ENCODE peak calls at places on chromosomes 2 and 18, in five cellular contexts. One of them, this sample, is unnamed. For H3K9me2, the result is how much of the 10 kb centered on the place peaks cover.

GRCh38 chr2:11892041-11892440 is 145.6 kb downstream of the LPIN1 start:
- DNase-seq in Karpas-422: no peak
- DNase-seq in GM23248: no peak
- DNase-seq in MM.1S: no peak
- DNase-seq in hepatocyte: no peak
- DNase-seq in this sample: no peak

GRCh38 chr2:169472249-169472648 is 7.0 kb upstream of the BBS5 start:
- DNase-seq in Karpas-422: no peak
- DNase-seq in GM23248: peak
- DNase-seq in MM.1S: no peak
- DNase-seq in hepatocyte: no peak
- DNase-seq in this sample: no peak

GRCh38 chr2:15971351-15971750 is 31.0 kb downstream of the MYCN start:
- DNase-seq in Karpas-422: no peak
- DNase-seq in GM23248: no peak
- DNase-seq in MM.1S: no peak
- DNase-seq in hepatocyte: no peak
- DNase-seq in this sample: no peak

GRCh38 chr2:38037325-38037724 is 38.6 kb downstream of the CYP1B1 start:
- DNase-seq in Karpas-422: no peak
- DNase-seq in GM23248: peak
- DNase-seq in MM.1S: no peak
- DNase-seq in hepatocyte: no peak
- DNase-seq in this sample: no peak

GRCh38 chr2:224271854-224272620 is 129.9 kb downstream of the FAM124B start:
- DNase-seq in Karpas-422: no peak
- DNase-seq in GM23248: no peak
- DNase-seq in MM.1S: no peak
- DNase-seq in hepatocyte: peak
- DNase-seq in this sample: no peak

GRCh38 chr2:69973335-69973735 is 11.9 kb upstream of the ASPRV1 start:
- DNase-seq in Karpas-422: no peak
- DNase-seq in GM23248: peak
- DNase-seq in MM.1S: no peak
- DNase-seq in hepatocyte: no peak
- DNase-seq in this sample: no peak

GRCh38 chr2:1900736-1901135 is 156.4 kb upstream of the PXDN start:
- DNase-seq in Karpas-422: no peak
- DNase-seq in GM23248: no peak
- DNase-seq in MM.1S: no peak
- DNase-seq in hepatocyte: no peak
- DNase-seq in this sample: no peak

GRCh38 chr2:83584674-83585073 is 874.4 kb downstream of the SUCLG1 start:
- DNase-seq in Karpas-422: no peak
- DNase-seq in GM23248: peak
- DNase-seq in MM.1S: no peak
- DNase-seq in hepatocyte: no peak
- DNase-seq in this sample: no peak

GRCh38 chr2:28545590-28546195 is 49.8 kb downstream of the PLB1 start:
- DNase-seq in Karpas-422: no peak
- DNase-seq in GM23248: no peak
- DNase-seq in MM.1S: peak
- DNase-seq in hepatocyte: no peak
- DNase-seq in this sample: no peak

GRCh38 chr2:234677758-234678538 is 181.1 kb upstream of the ARL4C start:
- DNase-seq in Karpas-422: no peak
- DNase-seq in GM23248: peak
- DNase-seq in MM.1S: no peak
- DNase-seq in hepatocyte: no peak
- DNase-seq in this sample: peak

GRCh38 chr18:43830905-43831304 is 553.6 kb upstream of the SYT4 start:
- DNase-seq in Karpas-422: no peak
- DNase-seq in GM23248: peak
- DNase-seq in MM.1S: no peak
- DNase-seq in hepatocyte: peak
- DNase-seq in this sample: no peak

GRCh38 chr2:11539317-11540147 is 5.7 kb downstream of the GREB1 start:
- DNase-seq in Karpas-422: no peak
- DNase-seq in GM23248: no peak
- DNase-seq in MM.1S: no peak
- DNase-seq in hepatocyte: no peak
- DNase-seq in this sample: no peak

GRCh38 chr2:70987386-70987785 is 7.3 kb downstream of the TEX261 start:
- DNase-seq in Karpas-422: no peak
- DNase-seq in GM23248: no peak
- DNase-seq in MM.1S: no peak
- DNase-seq in hepatocyte: no peak
- DNase-seq in this sample: no peak

GRCh38 chr2:73243884-73244570 is 9.9 kb downstream of the CCT7 start:
- DNase-seq in Karpas-422: no peak
- DNase-seq in GM23248: peak
- DNase-seq in MM.1S: no peak
- DNase-seq in hepatocyte: no peak
- DNase-seq in this sample: peak

GRCh38 chr2:47205576-47206141 is 50.6 kb upstream of the STPG4 start:
- DNase-seq in Karpas-422: no peak
- DNase-seq in GM23248: peak
- DNase-seq in MM.1S: no peak
- DNase-seq in hepatocyte: peak
- DNase-seq in this sample: no peak

GRCh38 chr2:23561088-23561487 is 176.1 kb downstream of the KLHL29 start:
- DNase-seq in Karpas-422: no peak
- DNase-seq in GM23248: peak
- DNase-seq in MM.1S: no peak
- DNase-seq in hepatocyte: no peak
- DNase-seq in this sample: no peak

GRCh38 chr2:29042581-29043075 is 31.7 kb downstream of the PCARE start:
- DNase-seq in Karpas-422: no peak
- DNase-seq in GM23248: no peak
- DNase-seq in MM.1S: no peak
- DNase-seq in hepatocyte: no peak
- DNase-seq in this sample: no peak

GRCh38 chr18:49249523-49249922 is 210.9 kb downstream of the DYM start:
- DNase-seq in Karpas-422: no peak
- DNase-seq in GM23248: peak
- DNase-seq in MM.1S: no peak
- DNase-seq in hepatocyte: no peak
- DNase-seq in this sample: peak

GRCh38 chr2:217379807-217380206 is 519.9 kb upstream of the TNP1 start:
- DNase-seq in Karpas-422: no peak
- DNase-seq in GM23248: no peak
- DNase-seq in MM.1S: no peak
- DNase-seq in hepatocyte: no peak
- DNase-seq in this sample: no peak

GRCh38 chr2:77746780-77747179 is 224.6 kb upstream of the LRRTM4 start:
- DNase-seq in Karpas-422: no peak
- DNase-seq in GM23248: no peak
- DNase-seq in MM.1S: no peak
- DNase-seq in hepatocyte: no peak
- DNase-seq in this sample: no peak

GRCh38 chr2:43408784-43409160 is 182.4 kb upstream of the ZFP36L2 start:
- DNase-seq in Karpas-422: no peak
- DNase-seq in GM23248: no peak
- DNase-seq in MM.1S: no peak
- DNase-seq in hepatocyte: no peak
- DNase-seq in this sample: no peak

GRCh38 chr2:83342860-83343329 is 1116.2 kb downstream of the SUCLG1 start:
- DNase-seq in Karpas-422: no peak
- DNase-seq in GM23248: no peak
- DNase-seq in MM.1S: no peak
- DNase-seq in hepatocyte: no peak
- DNase-seq in this sample: no peak

GRCh38 chr18:48798334-48799197 is 152.2 kb downstream of the SMAD7 start:
- DNase-seq in Karpas-422: no peak
- DNase-seq in GM23248: no peak
- DNase-seq in MM.1S: no peak
- DNase-seq in hepatocyte: no peak
- DNase-seq in this sample: no peak

GRCh38 chr2:12978058-12978835 is 261.5 kb downstream of the TRIB2 start:
- DNase-seq in Karpas-422: no peak
- DNase-seq in GM23248: peak
- DNase-seq in MM.1S: no peak
- DNase-seq in hepatocyte: no peak
- DNase-seq in this sample: no peak

GRCh38 chr2:100259106-100259505 is 63.2 kb downstream of the LONRF2 start:
- DNase-seq in Karpas-422: no peak
- DNase-seq in GM23248: no peak
- DNase-seq in MM.1S: no peak
- DNase-seq in hepatocyte: no peak
- DNase-seq in this sample: no peak

GRCh38 chr2:74415762-74416395 is 5.5 kb downstream of the C2orf81 start:
- DNase-seq in Karpas-422: no peak
- DNase-seq in GM23248: peak
- DNase-seq in MM.1S: no peak
- DNase-seq in hepatocyte: no peak
- DNase-seq in this sample: no peak
- H3K4me3 ChIP-seq in Karpas-422: no peak
- H3K4me3 ChIP-seq in GM23248: peak
- H3K4me3 ChIP-seq in MM.1S: no peak
- H3K4me3 ChIP-seq in hepatocyte: no peak
- H3K4me3 ChIP-seq in this sample: no peak

GRCh38 chr2:7984693-7985353 is 697.0 kb upstream of the ID2 start:
- DNase-seq in Karpas-422: no peak
- DNase-seq in GM23248: no peak
- DNase-seq in MM.1S: no peak
- DNase-seq in hepatocyte: no peak
- DNase-seq in this sample: no peak

GRCh38 chr2:7986431-7986830 is 695.4 kb upstream of the ID2 start:
- DNase-seq in Karpas-422: no peak
- DNase-seq in GM23248: no peak
- DNase-seq in MM.1S: no peak
- DNase-seq in hepatocyte: no peak
- DNase-seq in this sample: no peak

GRCh38 chr2:7989823-7990222 is 692.0 kb upstream of the ID2 start:
- DNase-seq in Karpas-422: no peak
- DNase-seq in GM23248: no peak
- DNase-seq in MM.1S: no peak
- DNase-seq in hepatocyte: no peak
- DNase-seq in this sample: no peak

GRCh38 chr2:7983912-7984311 is 697.9 kb upstream of the ID2 start:
- DNase-seq in Karpas-422: no peak
- DNase-seq in GM23248: no peak
- DNase-seq in MM.1S: no peak
- DNase-seq in hepatocyte: no peak
- DNase-seq in this sample: no peak

DNA sequence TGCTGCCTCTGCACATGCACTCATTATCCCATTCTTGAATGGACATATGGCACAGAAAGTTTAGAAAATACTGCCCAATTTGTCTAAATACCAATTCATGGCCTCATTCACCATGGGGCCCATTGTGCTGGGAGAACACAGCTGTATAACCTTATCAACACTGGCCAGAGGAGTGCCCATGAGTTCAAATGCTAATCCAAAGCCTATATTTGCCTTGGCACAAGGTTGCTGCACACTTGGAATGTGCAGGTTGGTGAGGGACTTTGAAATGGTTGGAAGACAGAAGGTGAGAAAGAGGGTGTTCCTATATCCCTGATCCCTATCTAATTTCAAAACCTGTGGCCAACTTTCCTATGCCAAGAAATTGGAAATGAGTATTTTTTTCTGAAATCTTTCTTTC is 693.9 kb upstream of the ID2 start:
- DNase-seq in Karpas-422: no peak
- DNase-seq in GM23248: no peak
- DNase-seq in MM.1S: no peak
- DNase-seq in hepatocyte: no peak
- DNase-seq in this sample: no peak
- H3K9me2 ChIP-seq in Karpas-422: under half
- H3K9me2 ChIP-seq in GM23248: under half
- H3K9me2 ChIP-seq in MM.1S: under half
- H3K9me2 ChIP-seq in hepatocyte: under half
- H3K9me2 ChIP-seq in this sample: under half

GRCh38 chr2:207216454-207216853 is 50.7 kb upstream of the KLF7 start:
- DNase-seq in Karpas-422: no peak
- DNase-seq in GM23248: no peak
- DNase-seq in MM.1S: no peak
- DNase-seq in hepatocyte: no peak
- DNase-seq in this sample: no peak
- H3K4me2 ChIP-seq in Karpas-422: no peak
- H3K4me2 ChIP-seq in GM23248: no peak
- H3K4me2 ChIP-seq in MM.1S: no peak
- H3K4me2 ChIP-seq in hepatocyte: no peak
- H3K4me2 ChIP-seq in this sample: no peak

DNA sequence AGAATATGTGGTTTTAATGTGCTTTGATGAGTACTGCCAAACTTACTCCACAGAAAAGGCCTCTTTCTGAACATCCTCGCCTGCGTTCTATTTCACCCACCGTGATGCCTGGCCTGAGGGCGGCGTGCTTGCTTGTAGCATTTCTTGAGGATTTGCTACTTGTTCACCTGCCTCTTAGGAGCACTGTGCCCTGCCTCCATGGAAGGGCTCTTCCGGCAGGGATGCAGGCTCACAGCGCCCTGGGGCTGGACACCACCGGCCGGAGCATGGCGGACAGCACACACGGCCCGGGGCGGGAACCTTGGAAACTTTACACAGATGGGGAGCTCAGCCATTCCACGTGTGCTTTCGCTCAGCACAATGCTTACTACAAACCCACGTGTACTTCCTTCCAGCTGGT is 37.1 kb downstream of the ANO7 start:
- DNase-seq in Karpas-422: no peak
- DNase-seq in GM23248: no peak
- DNase-seq in MM.1S: no peak
- DNase-seq in hepatocyte: no peak
- DNase-seq in this sample: no peak
- H3K4me3 ChIP-seq in Karpas-422: no peak
- H3K4me3 ChIP-seq in GM23248: no peak
- H3K4me3 ChIP-seq in MM.1S: no peak
- H3K4me3 ChIP-seq in hepatocyte: no peak
- H3K4me3 ChIP-seq in this sample: no peak

DNA sequence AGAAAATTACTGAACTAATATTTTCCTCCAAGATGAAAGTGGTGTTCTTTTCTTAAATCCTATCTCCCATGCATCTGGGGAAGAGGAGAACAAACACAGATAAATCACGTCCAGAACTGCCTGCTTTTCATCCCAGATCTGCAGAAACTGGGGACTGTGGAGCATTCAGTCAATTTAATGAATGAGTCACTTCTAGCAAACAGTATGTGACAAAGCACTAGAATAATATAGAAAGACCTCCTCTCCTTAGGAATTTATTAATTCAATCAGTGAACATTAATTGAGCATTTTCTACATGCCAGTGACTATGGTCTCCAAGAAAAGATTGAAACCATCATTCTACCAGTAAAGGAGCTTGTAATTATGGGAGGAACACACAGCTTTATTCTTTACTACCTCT is 693.4 kb upstream of the ID2 start:
- DNase-seq in Karpas-422: no peak
- DNase-seq in GM23248: no peak
- DNase-seq in MM.1S: no peak
- DNase-seq in hepatocyte: no peak
- DNase-seq in this sample: no peak
- H3K9me2 ChIP-seq in Karpas-422: under half
- H3K9me2 ChIP-seq in GM23248: under half
- H3K9me2 ChIP-seq in MM.1S: under half
- H3K9me2 ChIP-seq in hepatocyte: under half
- H3K9me2 ChIP-seq in this sample: under half